ENCODE peak calls at places on chromosomes 16 and 17, in seven cellular contexts. One of them, this sample, is unnamed.

GRCh38 chr16:11151156-11151904 is 104.7 kb downstream of the SOCS1 start:
- DNase-seq in C1 segment of cervical spinal cord: no peak
- DNase-seq in NCI-H1092: peak
- DNase-seq in CD8-positive, alpha-beta memory T cell: no peak
- DNase-seq in lower leg skin: no peak
- DNase-seq in NCI-H774: no peak
- DNase-seq in stimulated activated CD4-positive, alpha-beta T cell treated with anti-CD3 and anti-CD28 coated beads, Interleukin-15, amount 100 ng/mL, for 24 hours: no peak
- DNase-seq in this sample: no peak

GRCh38 chr16:80680046-80680445 is 124.4 kb downstream of the CDYL2 start:
- DNase-seq in C1 segment of cervical spinal cord: no peak
- DNase-seq in NCI-H1092: no peak
- DNase-seq in CD8-positive, alpha-beta memory T cell: no peak
- DNase-seq in lower leg skin: no peak
- DNase-seq in NCI-H774: no peak
- DNase-seq in stimulated activated CD4-positive, alpha-beta T cell treated with anti-CD3 and anti-CD28 coated beads, Interleukin-15, amount 100 ng/mL, for 24 hours: no peak
- DNase-seq in this sample: no peak

GRCh38 chr16:87956771-87957279 is 5.6 kb downstream of the BANP start:
- DNase-seq in C1 segment of cervical spinal cord: no peak
- DNase-seq in NCI-H1092: no peak
- DNase-seq in CD8-positive, alpha-beta memory T cell: no peak
- DNase-seq in lower leg skin: no peak
- DNase-seq in NCI-H774: no peak
- DNase-seq in stimulated activated CD4-positive, alpha-beta T cell treated with anti-CD3 and anti-CD28 coated beads, Interleukin-15, amount 100 ng/mL, for 24 hours: peak
- DNase-seq in this sample: no peak

GRCh38 chr16:82580293-82580900 is 46.4 kb upstream of the CDH13 start:
- DNase-seq in C1 segment of cervical spinal cord: peak
- DNase-seq in NCI-H1092: peak
- DNase-seq in CD8-positive, alpha-beta memory T cell: no peak
- DNase-seq in lower leg skin: no peak
- DNase-seq in NCI-H774: peak
- DNase-seq in stimulated activated CD4-positive, alpha-beta T cell treated with anti-CD3 and anti-CD28 coated beads, Interleukin-15, amount 100 ng/mL, for 24 hours: no peak
- DNase-seq in this sample: no peak

GRCh38 chr17:6995500-6996255 is at the start of gene ALOX12:
- DNase-seq in C1 segment of cervical spinal cord: no peak
- DNase-seq in NCI-H1092: no peak
- DNase-seq in CD8-positive, alpha-beta memory T cell: no peak
- DNase-seq in lower leg skin: peak
- DNase-seq in NCI-H774: no peak
- DNase-seq in stimulated activated CD4-positive, alpha-beta T cell treated with anti-CD3 and anti-CD28 coated beads, Interleukin-15, amount 100 ng/mL, for 24 hours: no peak
- DNase-seq in this sample: no peak

GRCh38 chr16:87086156-87086555 is 231.0 kb downstream of the C16orf95 start:
- DNase-seq in C1 segment of cervical spinal cord: no peak
- DNase-seq in NCI-H1092: no peak
- DNase-seq in CD8-positive, alpha-beta memory T cell: no peak
- DNase-seq in lower leg skin: peak
- DNase-seq in NCI-H774: no peak
- DNase-seq in stimulated activated CD4-positive, alpha-beta T cell treated with anti-CD3 and anti-CD28 coated beads, Interleukin-15, amount 100 ng/mL, for 24 hours: no peak
- DNase-seq in this sample: no peak

GRCh38 chr17:4199818-4200402 is 56.9 kb downstream of the CYB5D2 start:
- DNase-seq in C1 segment of cervical spinal cord: no peak
- DNase-seq in NCI-H1092: peak
- DNase-seq in CD8-positive, alpha-beta memory T cell: peak
- DNase-seq in lower leg skin: peak
- DNase-seq in NCI-H774: no peak
- DNase-seq in stimulated activated CD4-positive, alpha-beta T cell treated with anti-CD3 and anti-CD28 coated beads, Interleukin-15, amount 100 ng/mL, for 24 hours: peak
- DNase-seq in this sample: no peak

GRCh38 chr17:45372325-45372869 is 55.6 kb upstream of the MAP3K14 start:
- DNase-seq in C1 segment of cervical spinal cord: no peak
- DNase-seq in NCI-H1092: no peak
- DNase-seq in CD8-positive, alpha-beta memory T cell: no peak
- DNase-seq in lower leg skin: peak
- DNase-seq in NCI-H774: no peak
- DNase-seq in stimulated activated CD4-positive, alpha-beta T cell treated with anti-CD3 and anti-CD28 coated beads, Interleukin-15, amount 100 ng/mL, for 24 hours: no peak
- DNase-seq in this sample: peak

GRCh38 chr16:47143329-47143676 is 442 bp downstream of the NETO2 start:
- DNase-seq in C1 segment of cervical spinal cord: peak
- DNase-seq in NCI-H1092: peak
- DNase-seq in CD8-positive, alpha-beta memory T cell: peak
- DNase-seq in lower leg skin: no peak
- DNase-seq in NCI-H774: peak
- DNase-seq in stimulated activated CD4-positive, alpha-beta T cell treated with anti-CD3 and anti-CD28 coated beads, Interleukin-15, amount 100 ng/mL, for 24 hours: peak
- DNase-seq in this sample: peak

GRCh38 chr17:17568772-17569195 is 22.7 kb downstream of the PEMT start:
- DNase-seq in C1 segment of cervical spinal cord: peak
- DNase-seq in NCI-H1092: no peak
- DNase-seq in CD8-positive, alpha-beta memory T cell: peak
- DNase-seq in lower leg skin: no peak
- DNase-seq in NCI-H774: no peak
- DNase-seq in stimulated activated CD4-positive, alpha-beta T cell treated with anti-CD3 and anti-CD28 coated beads, Interleukin-15, amount 100 ng/mL, for 24 hours: peak
- DNase-seq in this sample: no peak

GRCh38 chr17:33234930-33235685 is 58.0 kb downstream of the ASIC2 start:
- DNase-seq in C1 segment of cervical spinal cord: no peak
- DNase-seq in NCI-H1092: no peak
- DNase-seq in CD8-positive, alpha-beta memory T cell: no peak
- DNase-seq in lower leg skin: peak
- DNase-seq in NCI-H774: no peak
- DNase-seq in stimulated activated CD4-positive, alpha-beta T cell treated with anti-CD3 and anti-CD28 coated beads, Interleukin-15, amount 100 ng/mL, for 24 hours: peak
- DNase-seq in this sample: peak

GRCh38 chr17:50209472-50210248 is 8.2 kb upstream of the COL1A1 start:
- DNase-seq in C1 segment of cervical spinal cord: no peak
- DNase-seq in NCI-H1092: no peak
- DNase-seq in CD8-positive, alpha-beta memory T cell: no peak
- DNase-seq in lower leg skin: peak
- DNase-seq in NCI-H774: no peak
- DNase-seq in stimulated activated CD4-positive, alpha-beta T cell treated with anti-CD3 and anti-CD28 coated beads, Interleukin-15, amount 100 ng/mL, for 24 hours: no peak
- DNase-seq in this sample: peak

GRCh38 chr16:84922351-84923135 is 88.8 kb downstream of the ZDHHC7 start:
- DNase-seq in C1 segment of cervical spinal cord: peak
- DNase-seq in NCI-H1092: peak
- DNase-seq in CD8-positive, alpha-beta memory T cell: no peak
- DNase-seq in lower leg skin: no peak
- DNase-seq in NCI-H774: peak
- DNase-seq in stimulated activated CD4-positive, alpha-beta T cell treated with anti-CD3 and anti-CD28 coated beads, Interleukin-15, amount 100 ng/mL, for 24 hours: no peak
- DNase-seq in this sample: no peak

GRCh38 chr17:10651927-10652326 is 5.2 kb downstream of the MYH3 start:
- DNase-seq in C1 segment of cervical spinal cord: no peak
- DNase-seq in NCI-H1092: no peak
- DNase-seq in CD8-positive, alpha-beta memory T cell: no peak
- DNase-seq in lower leg skin: no peak
- DNase-seq in NCI-H774: no peak
- DNase-seq in stimulated activated CD4-positive, alpha-beta T cell treated with anti-CD3 and anti-CD28 coated beads, Interleukin-15, amount 100 ng/mL, for 24 hours: no peak
- DNase-seq in this sample: no peak

GRCh38 chr16:89695875-89696597 is 5.5 kb downstream of the SPATA2L start:
- DNase-seq in C1 segment of cervical spinal cord: no peak
- DNase-seq in NCI-H1092: no peak
- DNase-seq in CD8-positive, alpha-beta memory T cell: no peak
- DNase-seq in lower leg skin: peak
- DNase-seq in NCI-H774: no peak
- DNase-seq in stimulated activated CD4-positive, alpha-beta T cell treated with anti-CD3 and anti-CD28 coated beads, Interleukin-15, amount 100 ng/mL, for 24 hours: no peak
- DNase-seq in this sample: no peak

This sample was measured in tibial artery.